ENCODE peak calls at places on chromosomes 12 and 14, in five cellular contexts. B, K, Y, J and L are unnamed samples. For H3K4me1, the result is how much of the 10 kb centered on the place peaks cover.

GRCh38 chr12:49582201-49582600 is 14.3 kb upstream of the MCRS1 start:
- DNase-seq in B (no peak), K (no peak), Y (no peak), J (no peak), L (no peak)

GRCh38 chr14:99075061-99075460 is 196.9 kb downstream of the BCL11B start:
- DNase-seq in B (no peak), K (no peak), Y (peak), J (no peak), L (no peak)

GRCh38 chr12:53065975-53066593 is 13.1 kb downstream of the SPRYD3 start:
- DNase-seq in B (peak), K (peak), Y (peak), J (peak), L (no peak)

GRCh38 chr12:118682656-118683055 is 298.7 kb upstream of the SRRM4 start:
- DNase-seq in B (no peak), K (no peak), Y (no peak), J (no peak), L (no peak)

GRCh38 chr12:93634416-93634815 is 42.8 kb upstream of the CRADD start:
- DNase-seq in B (no peak), K (no peak), Y (no peak), J (no peak), L (no peak)

GRCh38 chr12:124034297-124034696 is 61.3 kb downstream of the ZNF664 start:
- DNase-seq in B (no peak), K (no peak), Y (no peak), J (no peak), L (no peak)

GRCh38 chr12:93223440-93224426 is 154.0 kb upstream of the NUDT4 start:
- DNase-seq in B (no peak), K (no peak), Y (peak), J (no peak), L (no peak)

GRCh38 chr14:91377700-91378652 is 39.6 kb downstream of the CCDC88C start:
- DNase-seq in B (no peak), K (no peak), Y (no peak), J (no peak), L (no peak)

GRCh38 chr14:67943947-67944346 is 124.4 kb downstream of the RAD51B start:
- DNase-seq in B (peak), K (peak), Y (peak), J (peak), L (peak)

GRCh38 chr14:61042220-61042619 is 61.2 kb downstream of the SLC38A6 start:
- DNase-seq in B (no peak), K (no peak), Y (no peak), J (no peak), L (no peak)

GRCh38 chr14:67551940-67552339 is 18.9 kb downstream of the PLEKHH1 start:
- DNase-seq in B (no peak), K (no peak), Y (no peak), J (no peak), L (no peak)

GRCh38 chr12:115383668-115384067 is 699.7 kb upstream of the TBX3 start:
- DNase-seq in B (no peak), K (no peak), Y (no peak), J (no peak), L (no peak)

GRCh38 chr12:9888665-9889273 is 7.5 kb downstream of the KLRF2 start:
- DNase-seq in B (no peak), K (no peak), Y (no peak), J (no peak), L (no peak)

GRCh38 chr12:11727133-11727664 is 77.7 kb downstream of the ETV6 start:
- DNase-seq in B (no peak), K (no peak), Y (no peak), J (no peak), L (no peak)
- H3K4me1 ChIP-seq in B (under half), K (under half), Y (under half), J (half or more), L (under half)

DNA sequence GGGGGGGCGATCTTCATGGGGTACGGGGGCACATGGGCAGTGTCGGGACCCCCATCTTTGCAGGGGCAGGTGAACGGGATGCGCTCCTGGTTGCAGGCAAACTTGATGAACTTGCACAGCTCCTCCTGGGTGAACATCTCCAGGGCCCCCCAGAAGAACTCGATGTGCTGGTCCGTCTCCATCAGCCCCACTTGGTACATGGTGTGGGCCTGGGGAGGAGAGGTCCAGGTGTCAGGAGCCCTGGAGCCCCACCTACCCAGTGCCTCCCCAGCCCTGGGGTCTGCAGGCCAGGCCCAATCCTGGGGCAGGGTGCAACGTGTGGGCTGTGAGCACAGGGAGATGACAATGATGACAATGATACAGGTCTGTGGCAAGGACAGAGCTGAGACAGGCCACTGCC is 37.7 kb downstream of the TRAFD1 start:
- DNase-seq in B (no peak), K (no peak), Y (no peak), J (no peak), L (no peak)
- H3K4me1 ChIP-seq in B (under half), K (under half), Y (under half), J (under half), L (under half)

GRCh38 chr14:70021548-70021947 is 142.3 kb downstream of the SMOC1 start:
- DNase-seq in B (no peak), K (no peak), Y (no peak), J (no peak), L (no peak)
- H3K4me1 ChIP-seq in B (under half), K (under half), Y (under half), J (under half), L (under half)

GRCh38 chr12:64656429-64656828 is 46.1 kb downstream of the RASSF3 start:
- DNase-seq in B (no peak), K (no peak), Y (peak), J (no peak), L (no peak)
- H3K4me1 ChIP-seq in B (under half), K (under half), Y (under half), J (half or more), L (under half)

DNA sequence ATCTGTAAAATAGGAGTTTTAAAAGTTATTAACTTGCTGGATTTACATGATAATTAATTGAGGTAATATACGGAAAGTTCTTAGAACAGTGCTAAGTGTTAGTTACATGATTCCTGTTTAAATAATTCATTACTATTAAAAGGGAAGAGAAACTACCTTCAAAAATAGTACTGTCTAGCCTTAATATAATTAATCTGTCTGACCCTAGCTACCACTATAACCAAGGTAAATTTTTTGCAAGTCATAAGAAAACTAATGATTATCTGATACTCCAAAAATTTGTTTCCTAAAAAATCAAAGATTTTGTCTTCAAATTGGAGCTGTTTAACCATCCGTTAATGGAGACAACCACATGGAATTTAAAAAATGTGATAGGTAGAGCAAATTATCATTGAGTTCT is 294.3 kb upstream of the FBXO33 start:
- DNase-seq in B (no peak), K (no peak), Y (no peak), J (no peak), L (no peak)
- H3K4me1 ChIP-seq in B (under half), K (under half), Y (under half), J (under half), L (under half)

DNA sequence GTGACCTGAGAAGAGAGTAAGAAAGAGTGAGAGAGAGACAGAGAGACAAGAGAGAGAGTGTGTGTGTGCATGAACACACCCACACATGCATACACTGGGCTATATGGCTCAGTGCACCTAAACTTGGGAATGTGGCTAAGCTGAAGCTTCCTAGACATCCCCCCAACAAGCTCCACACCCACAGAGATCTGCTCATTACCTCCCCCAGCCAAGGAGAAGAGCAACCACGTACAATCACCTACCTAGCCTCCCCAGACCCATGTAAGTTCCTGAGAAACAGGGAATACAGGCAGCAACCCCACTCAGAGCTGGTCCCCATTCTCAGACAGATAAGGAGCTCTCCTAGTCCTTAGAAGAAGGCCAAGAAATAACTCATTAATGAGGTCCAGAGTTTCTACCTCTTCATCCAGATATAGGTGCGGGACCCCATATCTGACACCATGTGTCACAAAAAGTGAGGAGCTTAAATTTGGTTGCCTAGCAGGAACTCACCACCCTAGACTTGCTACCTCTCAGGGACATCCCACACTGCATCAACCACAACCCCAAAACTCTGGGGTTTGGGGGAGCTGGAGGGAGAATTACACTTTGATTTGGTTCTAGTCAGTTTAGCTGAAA is 9.9 kb downstream of the AJUBA start:
- DNase-seq in B (no peak), K (no peak), Y (no peak), J (no peak), L (no peak)
- H3K4me1 ChIP-seq in B (under half), K (under half), Y (under half), J (under half), L (under half)

DNA sequence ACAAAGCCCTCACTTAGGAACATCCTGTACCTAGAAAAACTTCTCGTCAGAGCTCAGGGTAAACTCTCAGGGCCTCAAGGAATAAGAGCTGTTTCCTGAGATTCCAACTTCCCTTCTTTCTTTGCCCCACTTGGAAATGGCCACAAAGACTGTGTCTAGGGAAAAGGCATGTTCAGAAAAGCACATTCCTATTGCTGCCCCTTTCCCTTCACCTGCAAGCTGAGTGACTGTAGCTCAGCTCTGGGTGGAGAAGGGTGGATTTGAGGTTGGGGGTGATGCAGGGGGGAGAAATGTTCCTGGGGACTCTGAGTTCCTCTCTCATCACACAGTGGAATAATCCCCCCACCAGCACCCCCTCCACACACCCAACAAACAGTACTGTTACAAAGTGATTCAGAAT is 6.8 kb downstream of the ENDOU start:
- DNase-seq in B (peak), K (no peak), Y (no peak), J (no peak), L (no peak)
- H3K4me1 ChIP-seq in B (under half), K (under half), Y (under half), J (under half), L (under half)

DNA sequence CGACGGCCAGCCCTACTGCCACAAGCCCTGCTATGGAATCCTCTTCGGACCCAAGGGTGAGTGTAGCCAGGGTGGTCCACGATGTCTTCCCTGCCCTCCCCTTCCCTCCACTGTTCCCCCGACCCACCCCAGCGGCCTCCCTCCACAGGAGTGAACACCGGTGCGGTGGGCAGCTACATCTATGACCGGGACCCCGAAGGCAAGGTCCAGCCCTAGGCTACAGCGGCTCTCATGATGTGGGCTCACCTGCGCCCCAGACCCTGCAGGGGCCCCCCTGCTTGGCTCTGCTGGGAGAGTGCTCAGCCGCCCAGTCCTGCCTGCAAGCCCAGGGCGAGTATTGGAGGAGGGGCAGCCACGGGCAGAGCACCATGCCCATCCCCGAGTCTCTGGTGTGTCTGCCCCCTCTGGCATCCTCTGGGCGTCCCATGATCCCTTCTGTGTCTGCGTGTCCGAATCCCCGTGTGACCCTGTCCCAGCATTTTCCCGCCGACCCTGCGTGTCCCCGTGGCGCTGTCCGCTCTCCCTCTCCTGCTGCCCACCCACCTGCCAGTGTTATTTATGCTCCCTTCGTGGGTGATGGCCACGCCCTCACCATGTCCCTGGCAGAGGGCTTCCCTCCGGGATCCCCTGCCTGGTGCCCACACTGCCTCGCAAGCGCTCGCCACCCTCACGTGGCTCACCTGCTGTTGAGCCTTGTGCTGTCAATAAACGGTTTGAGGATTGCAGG is 5.0 kb downstream of the CRIP2 start:
- DNase-seq in B (no peak), K (no peak), Y (no peak), J (no peak), L (no peak)
- H3K4me1 ChIP-seq in B (under half), K (under half), Y (under half), J (half or more), L (under half)